ENCODE peak calls at places on chromosomes 3 and 15, in seven cellular contexts. U, G, A, L, F, J and P are unnamed samples.

GRCh38 chr3:126349071-126349470 is 8.1 kb downstream of the KLF15 start:
- DNase-seq in J (no peak), G (no peak), A (peak; percentile 2), L (no peak), U (no peak), F (no peak), P (no peak)

GRCh38 chr15:51649659-51650521 is 27.3 kb upstream of the DMXL2 start:
- DNase-seq in L (peak; percentile 91), A (no peak), J (peak; percentile 81), F (peak; percentile 45), G (peak; percentile 34), U (peak; percentile 24), P (peak; percentile 37)

GRCh38 chr15:80325206-80325605 is 73.2 kb upstream of the CTXND1 start:
- DNase-seq in G (no peak), L (no peak), J (no peak), A (no peak), U (no peak), F (no peak), P (no peak)

GRCh38 chr3:159532577-159532976 is 456.1 kb upstream of the IL12A start:
- DNase-seq in J (no peak), L (peak; percentile 57), A (no peak), F (no peak), U (no peak), G (no peak), P (no peak)

GRCh38 chr3:144187531-144188230 is 216.1 kb downstream of the DIPK2A start:
- DNase-seq in U (no peak), G (no peak), L (no peak), J (no peak), F (no peak), A (no peak), P (peak; percentile 68)

GRCh38 chr3:45612918-45613602 is 18.5 kb downstream of the LIMD1 start:
- DNase-seq in L (no peak), G (no peak), U (no peak), J (no peak), F (no peak), A (no peak), P (no peak)

GRCh38 chr15:58086479-58086878 is 21.0 kb upstream of the ALDH1A2 start:
- DNase-seq in G (no peak), J (peak; percentile 36), A (no peak), U (no peak), F (no peak), L (no peak), P (no peak)

GRCh38 chr3:125146601-125147490 is 65.7 kb downstream of the SLC12A8 start:
- DNase-seq in U (no peak), J (no peak), L (no peak), F (peak; percentile 70), A (no peak), G (no peak), P (no peak)

GRCh38 chr3:9225268-9225667 is 24.2 kb downstream of the SRGAP3 start:
- DNase-seq in A (no peak), F (no peak), L (peak; percentile 64), J (no peak), U (no peak), G (no peak), P (no peak)

GRCh38 chr3:27578032-27578431 is 93.8 kb upstream of the SLC4A7 start:
- DNase-seq in J (peak; percentile 27), U (no peak), F (no peak), A (no peak), G (no peak), L (no peak), P (no peak)

GRCh38 chr15:90460142-90460824 is 69.4 kb upstream of the CRTC3 start:
- DNase-seq in U (no peak), L (no peak), G (no peak), J (no peak), F (no peak), A (no peak), P (no peak)

GRCh38 chr15:66835558-66835878 is 133.5 kb downstream of the SMAD6 start:
- DNase-seq in U (no peak), J (no peak), L (no peak), F (no peak), G (no peak), A (no peak), P (no peak)

GRCh38 chr15:66986951-66987350 is 78.5 kb upstream of the SMAD3 start:
- DNase-seq in J (no peak), U (no peak), F (no peak), G (no peak), L (no peak), A (no peak), P (no peak)

GRCh38 chr15:36756707-36757106 is 177.3 kb downstream of the CDIN1 start:
- DNase-seq in G (no peak), F (no peak), J (no peak), U (no peak), A (no peak), L (peak; percentile 98), P (no peak)

GRCh38 chr3:37770938-37771918 is 90.5 kb upstream of the CTDSPL start:
- DNase-seq in A (no peak), F (no peak), J (peak; percentile 28), L (no peak), G (no peak), U (no peak), P (no peak)

GRCh38 chr15:40146037-40146436 is 14.8 kb upstream of the BUB1B start:
- DNase-seq in J (no peak), U (no peak), G (no peak), A (no peak), F (no peak), L (no peak), P (peak; percentile 12)

GRCh38 chr3:151169700-151170224 is 33.3 kb downstream of the GPR171 start:
- DNase-seq in A (no peak), J (no peak), G (no peak), L (no peak), U (no peak), F (peak; percentile 67), P (no peak)

GRCh38 chr15:28890711-28891495 is 5.1 kb downstream of the APBA2 start:
- DNase-seq in G (no peak), L (no peak), A (no peak), J (no peak), U (peak; percentile 13), F (no peak), P (no peak)

GRCh38 chr3:123568875-123569274 is 16.0 kb downstream of the HACD2 start:
- DNase-seq in F (no peak), J (no peak), U (no peak), L (no peak), G (no peak), A (no peak), P (no peak)

GRCh38 chr15:74954515-74954914 is 2.1 kb downstream of the RPP25 start:
- DNase-seq in U (no peak), A (no peak), F (no peak), G (no peak), L (peak; percentile 8), J (peak; percentile 59), P (no peak)

GRCh38 chr3:30511524-30512278 is 94.7 kb upstream of the TGFBR2 start:
- DNase-seq in F (no peak), G (no peak), L (no peak), J (peak; percentile 64), A (no peak), U (no peak), P (peak; percentile 96)

GRCh38 chr3:69504232-69504631 is 118.3 kb upstream of the FRMD4B start:
- DNase-seq in L (no peak), G (no peak), U (no peak), J (no peak), A (no peak), F (no peak), P (peak; percentile 40)

GRCh38 chr15:43518073-43518761 is 809 bp downstream of the MAP1A start:
- DNase-seq in F (no peak), G (peak; percentile 17), U (no peak), J (peak; percentile 42), L (peak; percentile 85), A (peak; percentile 31), P (peak; percentile 34)

GRCh38 chr3:174891524-174892203 is 32.5 kb downstream of the NAALADL2 start:
- DNase-seq in F (no peak), U (no peak), L (no peak), G (no peak), J (peak; percentile 21), A (peak; percentile 43), P (no peak)

GRCh38 chr3:55899887-55900286 is 412.8 kb upstream of the WNT5A start:
- DNase-seq in A (peak; percentile 56), J (no peak), U (no peak), L (no peak), F (no peak), G (no peak), P (no peak)

GRCh38 chr15:63362196-63362595 is 19.4 kb downstream of the CA12 start:
- DNase-seq in F (no peak), A (no peak), J (no peak), G (no peak), L (peak; percentile 66), U (no peak), P (no peak)

GRCh38 chr3:79491029-79491634 is 276.7 kb downstream of the ROBO1 start:
- DNase-seq in J (no peak), F (no peak), A (no peak), L (no peak), U (no peak), G (no peak), P (peak; percentile 38)

GRCh38 chr3:151283907-151284461 is 5.6 kb upstream of the P2RY14 start:
- DNase-seq in L (peak; percentile 2), A (no peak), J (peak; percentile 17), U (no peak), F (no peak), G (no peak), P (peak; percentile 46)

GRCh38 chr3:123258811-123259420 is 57.2 kb downstream of the SEC22A start:
- DNase-seq in J (peak; percentile 75), U (no peak), F (no peak), G (no peak), L (peak; percentile 60), A (no peak), P (peak; percentile 28)

GRCh38 chr3:130839815-130840214 is 54.1 kb upstream of the ATP2C1 start:
- DNase-seq in J (no peak), L (peak; percentile 56), A (peak; percentile 68), G (no peak), U (no peak), F (no peak), P (no peak)